ENCODE peak calls at places on chromosomes 2 and 18, in seven cellular contexts. Z, O, F, W, R, B and X are unnamed samples.

GRCh38 chr2:171485116-171485515 is 37.2 kb upstream of the CYBRD1 start:
- DNase-seq in Z (no peak), O (no peak), F (no peak), W (no peak), R (no peak), B (no peak), X (no peak)

GRCh38 chr2:9753665-9754531 is 89.4 kb upstream of the TAF1B start:
- DNase-seq in Z (no peak), O (no peak), F (no peak), W (peak), R (no peak), B (no peak), X (no peak)

GRCh38 chr2:26493631-26494030 is 15.7 kb upstream of the OTOF start:
- DNase-seq in Z (no peak), O (no peak), F (peak), W (no peak), R (no peak), B (no peak), X (no peak)

GRCh38 chr2:112834379-112835014 is 2.1 kb downstream of the IL1B start:
- DNase-seq in Z (no peak), O (no peak), F (no peak), W (peak), R (peak), B (no peak), X (no peak)

GRCh38 chr2:1818404-1818803 is 74.1 kb upstream of the PXDN start:
- DNase-seq in Z (no peak), O (no peak), F (no peak), W (no peak), R (no peak), B (no peak), X (no peak)

GRCh38 chr2:159283529-159283928 is 3.0 kb downstream of the WDSUB1 start:
- DNase-seq in Z (no peak), O (no peak), F (no peak), W (no peak), R (no peak), B (no peak), X (no peak)

GRCh38 chr2:64012115-64012514 is 7.1 kb downstream of the VPS54 start:
- DNase-seq in Z (no peak), O (no peak), F (no peak), W (no peak), R (no peak), B (no peak), X (no peak)

GRCh38 chr2:228545041-228545440 is 363.6 kb upstream of the SPHKAP start:
- DNase-seq in Z (no peak), O (peak), F (no peak), W (no peak), R (no peak), B (no peak), X (peak)

GRCh38 chr2:239530749-239531316 is 130.0 kb upstream of the HDAC4 start:
- DNase-seq in Z (no peak), O (no peak), F (no peak), W (no peak), R (no peak), B (no peak), X (no peak)

GRCh38 chr2:39875914-39876267 is 96.8 kb upstream of the THUMPD2 start:
- DNase-seq in Z (no peak), O (no peak), F (no peak), W (no peak), R (no peak), B (no peak), X (no peak)

GRCh38 chr2:145799595-145800108 is 1279.7 kb upstream of the ZEB2 start:
- DNase-seq in Z (no peak), O (no peak), F (no peak), W (no peak), R (no peak), B (no peak), X (no peak)

GRCh38 chr2:43090317-43090716 is 136.1 kb downstream of the ZFP36L2 start:
- DNase-seq in Z (no peak), O (no peak), F (no peak), W (no peak), R (no peak), B (no peak), X (no peak)

GRCh38 chr2:227379095-227379494 is at the start of gene TM4SF20:
- DNase-seq in Z (no peak), O (no peak), F (no peak), W (peak), R (no peak), B (no peak), X (no peak)

GRCh38 chr2:125745514-125745913 is 910.4 kb upstream of the GYPC start:
- DNase-seq in Z (no peak), O (no peak), F (no peak), W (peak), R (peak), B (no peak), X (no peak)

GRCh38 chr2:176522271-176522670 is 253.0 kb downstream of the MTX2 start:
- DNase-seq in Z (no peak), O (no peak), F (no peak), W (no peak), R (no peak), B (no peak), X (no peak)

GRCh38 chr2:1528273-1529064 is 115.2 kb downstream of the TPO start:
- DNase-seq in Z (no peak), O (no peak), F (no peak), W (no peak), R (no peak), B (no peak), X (no peak)

GRCh38 chr18:12631831-12632477 is 26.0 kb downstream of the SPIRE1 start:
- DNase-seq in Z (no peak), O (no peak), F (no peak), W (no peak), R (no peak), B (no peak), X (no peak)

GRCh38 chr2:25056391-25056821 is 14.5 kb downstream of the EFR3B start:
- DNase-seq in Z (no peak), O (no peak), F (peak), W (no peak), R (no peak), B (no peak), X (no peak)

GRCh38 chr2:203759692-203760365 is 53.4 kb downstream of the CD28 start:
- DNase-seq in Z (no peak), O (peak), F (no peak), W (peak), R (no peak), B (no peak), X (peak)

DNA sequence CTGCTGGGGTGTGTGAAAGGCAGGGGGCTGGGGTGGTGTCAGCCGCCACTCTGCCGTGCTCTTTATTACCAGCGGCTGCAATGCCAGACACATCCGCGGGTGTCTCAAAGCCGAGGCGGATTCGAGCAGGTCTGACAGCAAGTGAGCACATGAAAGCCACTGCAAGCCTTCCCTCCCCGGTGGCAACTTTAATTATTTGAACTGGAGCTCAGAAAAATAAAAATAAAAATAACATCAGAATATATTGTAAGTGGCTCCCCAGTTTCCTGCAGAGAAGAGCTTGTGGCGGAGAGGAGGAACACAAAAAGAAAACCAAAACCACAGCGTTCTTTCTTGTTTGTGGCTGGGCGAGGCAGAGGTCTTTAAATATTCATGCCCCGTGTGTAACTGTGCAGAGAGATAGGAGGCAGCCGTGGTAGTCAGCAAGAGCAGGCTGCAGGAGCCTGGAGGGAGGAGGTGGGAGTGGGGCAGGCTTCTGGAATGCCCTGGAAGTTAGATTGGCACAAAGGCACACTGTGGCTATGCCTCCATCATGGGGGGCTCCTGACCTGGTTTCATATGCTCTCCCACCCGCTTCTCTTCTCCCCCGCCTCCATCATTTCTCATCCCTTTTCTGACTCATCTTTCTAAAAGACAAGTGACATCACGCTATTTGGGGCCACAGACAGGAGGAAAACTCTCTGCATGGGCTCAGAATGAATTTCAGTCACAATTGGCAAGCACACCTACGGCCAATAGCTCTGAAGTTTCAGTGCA is 199.8 kb downstream of the CLIP4 start:
- DNase-seq in Z (no peak), O (peak), F (peak), W (peak), R (no peak), B (peak), X (no peak)
- H3K4me3 ChIP-seq in Z (no peak), O (no peak), F (peak), W (peak), R (no peak), B (peak), X (no peak)

DNA sequence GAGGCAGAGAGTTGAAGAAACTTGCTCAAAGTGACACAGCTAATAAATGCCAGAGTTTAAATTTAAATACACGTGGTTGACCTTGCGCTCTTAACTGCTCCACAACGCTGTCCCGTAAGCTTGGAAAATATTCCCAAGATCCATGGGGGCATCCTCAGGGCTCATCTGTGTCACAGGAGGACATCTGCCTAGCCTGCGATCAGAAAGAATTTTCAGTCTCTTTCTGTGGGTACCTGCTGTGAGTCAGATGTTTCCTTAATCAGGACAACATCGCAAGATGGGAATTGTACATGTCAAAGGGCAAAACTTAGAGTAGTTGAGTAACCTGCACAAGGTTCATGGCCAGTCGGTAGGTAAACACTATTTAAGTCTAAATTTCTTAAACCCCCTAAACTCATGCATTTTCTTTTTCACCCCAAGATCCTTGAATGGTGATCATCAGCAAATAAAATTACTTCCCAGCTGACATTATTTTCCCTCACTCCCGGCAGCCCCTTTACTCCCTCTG is 1.4 kb downstream of the CMPK2 start:
- DNase-seq in Z (no peak), O (no peak), F (no peak), W (no peak), R (no peak), B (no peak), X (no peak)
- H3K4me3 ChIP-seq in Z (peak), O (no peak), F (peak), W (peak), R (no peak), B (peak), X (no peak)

DNA sequence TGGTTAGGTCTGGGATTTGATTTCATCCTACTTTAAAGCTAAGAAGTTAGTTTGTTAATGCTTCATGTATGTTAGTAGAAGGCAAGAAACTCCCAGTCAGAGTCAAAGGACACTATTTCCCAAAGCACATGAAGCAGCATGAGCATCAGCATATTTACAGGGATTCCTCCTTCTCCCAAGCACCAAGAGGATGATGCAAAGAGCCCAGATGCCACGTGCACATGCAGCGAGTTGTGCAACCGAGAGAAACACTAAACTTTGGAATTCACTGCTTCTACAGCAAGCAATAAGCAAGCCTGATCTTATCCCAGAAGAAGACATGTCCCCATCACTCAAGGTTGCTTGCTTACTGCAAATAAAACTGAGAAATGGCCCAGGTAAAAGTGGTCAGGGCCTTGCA is 32.5 kb downstream of the CPO start:
- DNase-seq in Z (no peak), O (no peak), F (no peak), W (peak), R (no peak), B (no peak), X (peak)
- H3K4me3 ChIP-seq in Z (no peak), O (no peak), F (no peak), W (no peak), R (no peak), B (no peak), X (no peak)

GRCh38 chr2:84888401-84889276 is 7.8 kb upstream of the TRABD2A start:
- DNase-seq in Z (no peak), O (peak), F (no peak), W (peak), R (no peak), B (peak), X (peak)

GRCh38 chr2:84885111-84885510 is 4.2 kb upstream of the TRABD2A start:
- DNase-seq in Z (no peak), O (no peak), F (no peak), W (no peak), R (no peak), B (no peak), X (no peak)

GRCh38 chr2:84891355-84892010 is 10.6 kb upstream of the TRABD2A start:
- DNase-seq in Z (no peak), O (no peak), F (no peak), W (no peak), R (no peak), B (no peak), X (no peak)

GRCh38 chr2:84886791-84887190 is 5.9 kb upstream of the TRABD2A start:
- DNase-seq in Z (no peak), O (no peak), F (no peak), W (no peak), R (no peak), B (no peak), X (no peak)

GRCh38 chr2:84889332-84889731 is 8.4 kb upstream of the TRABD2A start:
- DNase-seq in Z (no peak), O (no peak), F (no peak), W (no peak), R (no peak), B (no peak), X (no peak)
- H3K4me3 ChIP-seq in Z (no peak), O (no peak), F (no peak), W (peak), R (no peak), B (peak), X (no peak)

GRCh38 chr2:174527101-174527721 is 40.4 kb upstream of the GPR155 start:
- DNase-seq in Z (no peak), O (no peak), F (no peak), W (no peak), R (no peak), B (no peak), X (no peak)
- H3K4me3 ChIP-seq in Z (no peak), O (no peak), F (no peak), W (no peak), R (no peak), B (no peak), X (no peak)

DNA sequence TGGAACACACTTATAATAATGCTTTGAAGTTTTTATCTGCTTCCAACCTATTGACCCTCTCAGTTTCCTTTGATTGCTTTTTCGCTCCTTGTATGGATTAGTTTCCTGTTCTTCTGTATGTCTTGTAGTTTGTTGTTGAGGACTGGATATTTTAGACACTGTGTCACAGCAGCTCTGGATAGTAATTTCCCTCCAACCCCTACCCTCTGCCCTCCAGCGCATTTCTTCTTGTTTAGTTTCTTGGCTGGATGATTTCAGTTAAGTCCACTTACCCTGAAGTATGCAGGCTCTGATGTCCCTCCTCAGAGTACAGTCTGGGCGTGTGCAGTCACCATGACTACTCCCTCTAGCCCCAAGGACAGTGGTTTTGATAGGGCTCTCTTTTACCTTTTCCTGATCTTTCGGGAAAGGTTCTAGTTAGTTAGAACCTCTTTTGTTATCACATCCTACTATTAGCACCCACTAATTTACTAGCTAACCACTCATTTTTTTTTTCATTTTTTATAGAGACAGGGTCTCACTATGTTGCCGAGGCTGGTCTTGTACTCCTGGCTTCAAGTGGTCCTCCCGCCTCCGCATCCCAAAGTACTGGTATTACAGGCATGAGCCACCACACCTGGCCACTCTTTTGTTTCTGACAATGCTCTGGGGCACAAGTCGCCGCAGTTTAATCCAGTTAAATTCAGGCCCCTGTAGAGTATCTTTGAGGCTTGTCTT is 16.3 kb upstream of the LYG1 start:
- DNase-seq in Z (no peak), O (no peak), F (no peak), W (no peak), R (no peak), B (no peak), X (no peak)
- H3K4me3 ChIP-seq in Z (no peak), O (no peak), F (no peak), W (no peak), R (no peak), B (no peak), X (no peak)

GRCh38 chr18:26470011-26470637 is 78.2 kb downstream of the KCTD1 start:
- DNase-seq in Z (no peak), O (peak), F (no peak), W (no peak), R (no peak), B (no peak), X (peak)
- H3K4me3 ChIP-seq in Z (no peak), O (no peak), F (no peak), W (no peak), R (no peak), B (no peak), X (no peak)